ENCODE peak calls at places on chromosomes 16 and 17, in six cellular contexts. K is mucosa of gallbladder; F is NCI-H2081; X is stimulated activated CD4-positive, alpha-beta T cell treated with anti-CD3 and anti-CD28 coated beads, Interleukin-2, amount 100 ng/mL, for 48 hours; I is H54; T is cerebellar cortex. H is an unnamed sample.

GRCh38 chr16:27402964-27403600 is 1.1 kb downstream of the IL21R start:
- DNase-seq in K (no peak), F (no peak), X (peak; percentile 32), I (no peak), T (no peak), H (no peak)

GRCh38 chr17:13030459-13031305 is 12.9 kb upstream of the ELAC2 start:
- DNase-seq in K (peak; percentile 36), F (no peak), X (peak; percentile 44), I (peak; percentile 35), T (peak; percentile 84), H (peak; percentile 38)

GRCh38 chr17:80679816-80680215 is 135.2 kb downstream of the RPTOR start:
- DNase-seq in K (no peak), F (no peak), X (no peak), I (no peak), T (no peak), H (no peak)

GRCh38 chr17:50147841-50148225 is 2.6 kb downstream of the PPP1R9B start:
- DNase-seq in K (no peak), F (no peak), X (no peak), I (no peak), T (no peak), H (no peak)

GRCh38 chr17:71726320-71726719 is 394.5 kb upstream of the SOX9 start:
- DNase-seq in K (no peak), F (peak; percentile 1), X (no peak), I (no peak), T (no peak), H (no peak)

GRCh38 chr17:27303734-27304133 is 9.8 kb downstream of the WSB1 start:
- DNase-seq in K (no peak), F (no peak), X (no peak), I (no peak), T (no peak), H (no peak)

GRCh38 chr16:22659933-22660332 is 149.2 kb downstream of the NPIPB5 start:
- DNase-seq in K (no peak), F (no peak), X (no peak), I (no peak), T (peak; percentile 93), H (no peak)

GRCh38 chr17:28325221-28325620 is 6.2 kb downstream of the TMEM97 start:
- DNase-seq in K (no peak), F (no peak), X (no peak), I (no peak), T (peak; percentile 60), H (no peak)

GRCh38 chr16:66996324-66996982 is 8.1 kb downstream of the CES4A start:
- DNase-seq in K (peak; percentile 80), F (no peak), X (no peak), I (no peak), T (no peak), H (peak; percentile 90)

GRCh38 chr17:36842231-36842630 is 95.0 kb upstream of the LHX1 start:
- DNase-seq in K (no peak), F (no peak), X (no peak), I (no peak), T (no peak), H (no peak)

GRCh38 chr16:69852815-69853214 is 90.7 kb downstream of the WWP2 start:
- DNase-seq in K (no peak), F (no peak), X (no peak), I (no peak), T (no peak), H (no peak)

GRCh38 chr17:59357219-59357699 is 25.8 kb downstream of the YPEL2 start:
- DNase-seq in K (no peak), F (no peak), X (no peak), I (no peak), T (no peak), H (no peak)

GRCh38 chr17:7114875-7115614 is 423 bp upstream of the ASGR2 start:
- DNase-seq in K (peak; percentile 49), F (no peak), X (no peak), I (no peak), T (no peak), H (peak; percentile 46)

GRCh38 chr17:8267480-8268147 is 18.5 kb downstream of the PFAS start:
- DNase-seq in K (no peak), F (no peak), X (no peak), I (no peak), T (no peak), H (no peak)

GRCh38 chr16:27778171-27778925 is 228.4 kb downstream of the KATNIP start:
- DNase-seq in K (no peak), F (no peak), X (no peak), I (no peak), T (peak; percentile 39), H (no peak)

GRCh38 chr17:68731465-68731864 is 130.3 kb upstream of the FAM20A start:
- DNase-seq in K (no peak), F (no peak), X (no peak), I (no peak), T (no peak), H (no peak)

GRCh38 chr16:24041834-24042631 is 206.2 kb downstream of the PRKCB start:
- DNase-seq in K (peak; percentile 65), F (peak; percentile 45), X (peak; percentile 85), I (peak; percentile 72), T (peak; percentile 76), H (no peak)

H was measured in tibial artery.